ENCODE peak calls at places on chromosomes 16 and 17, in eight cellular contexts. H is mucosa of descending colon, C is cardiac muscle cell, O is A549, X is neural progenitor cell, B is lower leg skin, J is GM12865, U is cardiac fibroblast. D is an unnamed sample.
A peak's percentile ranks its signal among the peaks of the same experiment; 100 is the strongest.

GRCh38 chr17:51610834-51611233 is 350.5 kb downstream of the UTP18 start:
- DNase-seq in H (no peak), C (no peak), O (no peak), X (no peak), B (no peak), J (no peak), U (no peak), D (no peak)

GRCh38 chr17:60743812-60744211 is 66.2 kb downstream of the BCAS3 start:
- DNase-seq in H (no peak), C (peak; percentile 5), O (no peak), X (no peak), B (no peak), J (peak; percentile 1), U (peak; percentile 66), D (peak; percentile 84)

GRCh38 chr17:81050645-81051625 is 16.0 kb downstream of the BAIAP2 start:
- DNase-seq in H (no peak), C (no peak), O (no peak), X (no peak), B (no peak), J (no peak), U (no peak), D (no peak)

GRCh38 chr16:72794986-72795385 is 252.9 kb downstream of the ZFHX3 start:
- DNase-seq in H (no peak), C (no peak), O (no peak), X (no peak), B (no peak), J (no peak), U (no peak), D (no peak)

GRCh38 chr17:12422632-12423031 is 243.1 kb upstream of the MYOCD start:
- DNase-seq in H (no peak), C (no peak), O (no peak), X (no peak), B (no peak), J (no peak), U (no peak), D (no peak)

GRCh38 chr16:81471882-81472281 is 27.3 kb downstream of the CMIP start:
- DNase-seq in H (no peak), C (no peak), O (no peak), X (no peak), B (no peak), J (no peak), U (no peak), D (no peak)

GRCh38 chr17:14557482-14557881 is 256.6 kb downstream of the HS3ST3B1 start:
- DNase-seq in H (no peak), C (no peak), O (no peak), X (no peak), B (no peak), J (no peak), U (no peak), D (no peak)

GRCh38 chr16:48850097-48850496 is 240.1 kb upstream of the N4BP1 start:
- DNase-seq in H (no peak), C (peak; percentile 38), O (no peak), X (no peak), B (no peak), J (no peak), U (no peak), D (no peak)

GRCh38 chr17:64984181-64984580 is 64.9 kb upstream of the LRRC37A3 start:
- DNase-seq in H (no peak), C (no peak), O (no peak), X (no peak), B (no peak), J (no peak), U (no peak), D (no peak)

GRCh38 chr17:38606646-38607611 is 1.2 kb upstream of the SRCIN1 start:
- DNase-seq in H (peak; percentile 60), C (no peak), O (no peak), X (no peak), B (no peak), J (no peak), U (no peak), D (no peak)

DNA sequence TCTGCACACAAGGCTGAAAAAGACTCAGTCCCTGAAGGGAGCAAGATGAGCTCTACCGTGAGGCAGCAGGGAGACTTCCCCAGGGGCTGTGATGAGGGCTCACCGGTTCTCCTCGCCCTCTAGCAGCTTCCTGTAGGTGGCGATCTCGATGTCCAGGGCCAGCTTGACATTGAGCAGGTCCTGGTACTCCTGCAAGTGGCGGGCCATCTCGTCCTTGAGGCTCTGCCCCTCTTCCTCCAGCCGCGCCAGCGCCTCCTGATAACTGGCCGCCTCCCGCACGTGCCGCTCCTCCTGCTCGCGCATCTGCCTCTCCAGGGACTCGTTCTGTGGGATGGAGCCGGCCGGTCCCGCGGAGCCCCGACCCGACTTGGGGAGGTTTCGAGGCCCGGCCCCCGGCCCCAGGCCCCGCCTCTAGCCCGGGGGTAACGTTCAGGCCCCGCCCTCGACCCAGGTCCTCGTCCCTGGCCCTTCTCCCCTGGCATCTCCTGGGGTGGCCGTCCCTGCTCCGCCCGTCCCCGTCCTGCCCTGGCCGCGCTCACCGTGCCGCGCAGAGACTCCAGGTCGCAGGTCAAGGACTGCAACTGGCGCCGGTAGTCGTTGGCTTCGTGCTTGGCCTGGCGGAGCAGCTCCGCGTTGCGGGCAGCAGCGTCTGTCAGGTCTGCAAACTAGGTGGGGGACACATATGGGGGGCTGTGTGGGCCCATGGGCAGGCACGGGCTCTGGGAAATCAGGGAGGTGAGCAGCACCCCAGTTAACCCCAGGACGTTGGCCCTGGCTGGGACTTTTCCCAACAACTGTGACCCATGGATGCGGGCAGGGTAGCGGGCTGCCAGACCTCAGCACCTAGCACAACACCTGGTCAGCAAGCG is 3.9 kb downstream of the GFAP start:
- DNase-seq in H (no peak), C (peak; percentile 89), O (peak; percentile 95), X (peak; percentile 84), B (no peak), J (peak; percentile 57), U (peak; percentile 49), D (peak; percentile 48)
- H3K4me3 ChIP-seq in H (no peak overlapping the region), C (peak overlapping the region; percentile 17), O (no peak overlapping the region), X (peak overlapping the region; percentile 43), B (no peak overlapping the region), J (no peak overlapping the region), U (no peak overlapping the region), D (peak overlapping the region; percentile 22)

GRCh38 chr16:58850627-58851024 is 116.5 kb upstream of the GOT2 start:
- DNase-seq in H (no peak), C (no peak), O (no peak), X (no peak), B (no peak), J (no peak), U (no peak), D (no peak)

GRCh38 chr16:58850019-58850626 is 116.0 kb upstream of the GOT2 start:
- DNase-seq in H (no peak), C (no peak), O (no peak), X (no peak), B (no peak), J (no peak), U (no peak), D (no peak)

GRCh38 chr16:58855291-58855823 is 121.2 kb upstream of the GOT2 start:
- DNase-seq in H (no peak), C (no peak), O (no peak), X (peak; percentile 78), B (no peak), J (no peak), U (no peak), D (no peak)

GRCh38 chr16:58854392-58854791 is 120.3 kb upstream of the GOT2 start:
- DNase-seq in H (no peak), C (no peak), O (no peak), X (no peak), B (no peak), J (peak; percentile 69), U (no peak), D (no peak)

DNA sequence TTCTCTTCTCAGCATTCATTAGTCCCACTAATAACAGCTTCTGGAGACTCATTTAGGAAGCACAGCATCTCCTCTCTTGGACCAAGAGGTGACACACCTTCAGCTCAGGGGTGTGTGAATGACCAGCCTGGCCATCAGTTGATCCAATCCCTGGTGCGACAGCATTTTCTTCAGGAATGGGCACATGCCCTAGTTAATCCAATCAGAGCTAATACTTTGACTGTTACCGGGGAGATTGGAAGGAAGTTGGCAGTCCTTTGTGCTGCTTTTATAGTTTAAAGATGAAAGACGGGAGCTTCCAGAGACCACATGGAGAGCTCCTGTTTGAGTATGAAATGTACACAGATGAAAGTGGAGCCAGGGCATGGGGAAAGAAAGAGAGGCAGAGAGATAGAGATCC is 119.7 kb upstream of the GOT2 start:
- DNase-seq in H (no peak), C (no peak), O (no peak), X (peak; percentile 20), B (no peak), J (no peak), U (no peak), D (no peak)
- TF ChIP-seq CTCF in H (no peak), C (no peak), O (no peak), X (no peak), B (no peak), J (no peak), U (no peak), D (no peak)

DNA sequence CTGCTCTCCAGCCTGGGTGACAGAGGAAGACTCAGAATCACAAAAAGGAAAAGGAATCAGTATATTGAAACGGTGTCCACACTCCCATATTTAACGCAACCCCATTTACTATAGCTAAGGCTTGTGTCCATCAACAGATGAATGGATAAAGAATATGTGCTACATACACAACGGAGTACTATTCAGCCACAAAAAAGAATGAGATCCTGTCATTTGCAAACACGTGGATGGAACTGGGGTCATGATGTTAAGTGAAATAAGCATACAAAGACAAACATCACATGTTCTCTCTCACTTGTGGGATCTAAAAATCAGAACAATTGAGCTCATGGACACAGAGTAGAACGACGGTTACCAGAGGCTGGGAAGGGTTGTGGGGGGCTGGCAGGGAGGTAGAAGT is 55.1 kb downstream of the ZNF778 start:
- DNase-seq in H (no peak), C (no peak), O (no peak), X (no peak), B (no peak), J (no peak), U (no peak), D (no peak)
- H3K4me3 ChIP-seq in H (no peak overlapping the region), C (no peak overlapping the region), O (no peak overlapping the region), X (no peak overlapping the region), B (no peak overlapping the region), J (no peak overlapping the region), U (no peak overlapping the region), D (no peak overlapping the region)

GRCh38 chr16:85185701-85186100 is 73.4 kb upstream of the CIBAR2 start:
- DNase-seq in H (no peak), C (no peak), O (no peak), X (no peak), B (no peak), J (no peak), U (no peak), D (no peak)

GRCh38 chr16:85187886-85188285 is 75.6 kb upstream of the CIBAR2 start:
- DNase-seq in H (no peak), C (no peak), O (no peak), X (no peak), B (no peak), J (no peak), U (no peak), D (no peak)

GRCh38 chr16:85187002-85187401 is 74.7 kb upstream of the CIBAR2 start:
- DNase-seq in H (no peak), C (peak; percentile 65), O (no peak), X (peak; percentile 58), B (no peak), J (no peak), U (peak; percentile 55), D (peak; percentile 82)

GRCh38 chr16:85188822-85189672 is 76.8 kb upstream of the CIBAR2 start:
- DNase-seq in H (no peak), C (no peak), O (no peak), X (no peak), B (no peak), J (no peak), U (peak; percentile 64), D (no peak)

DNA sequence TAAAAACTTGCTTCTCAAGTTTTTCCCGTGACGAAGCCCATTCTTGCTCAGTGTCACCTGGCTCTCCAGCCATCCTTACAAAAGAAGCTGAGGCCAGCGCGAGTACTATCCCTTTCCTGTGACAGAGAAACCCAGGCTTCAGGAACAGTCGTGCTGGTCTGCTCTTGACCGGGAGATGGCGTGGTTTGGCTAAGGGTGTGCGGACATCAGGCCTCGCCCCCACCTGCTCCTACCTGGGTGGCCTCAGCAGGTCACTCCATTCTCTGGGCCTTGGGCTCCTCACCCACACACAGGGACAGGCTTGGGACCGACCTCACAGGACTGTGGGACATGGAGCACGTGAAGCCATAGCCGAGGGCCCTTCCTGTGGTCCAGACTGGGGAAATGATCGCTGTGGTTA is 75.2 kb upstream of the CIBAR2 start:
- DNase-seq in H (no peak), C (no peak), O (no peak), X (peak; percentile 64), B (no peak), J (no peak), U (no peak), D (no peak)
- TF ChIP-seq CTCF in H (no peak), C (no peak), O (no peak), X (peak; percentile 48), B (no peak), J (no peak), U (no peak), D (no peak)

D was measured in AG10803.